ENCODE peak calls at places on chromosomes 4 and X, in eight cellular contexts. D is psoas muscle; L is mesenchymal stem cell; J is CD8-positive, alpha-beta memory T cell; Q is uterus; V is ascending aorta; Z is adrenal gland; Y is RWPE2. K is an unnamed sample.
A peak's percentile ranks its signal among the peaks of the same experiment; 100 is the strongest.

GRCh38 chr4:10635096-10635495 is 49.5 kb downstream of the CLNK start:
- DNase-seq in D (no peak), L (no peak), J (no peak), Q (no peak), V (no peak), Z (no peak), Y (no peak), K (no peak)

GRCh38 chr4:119261986-119262385 is 49.5 kb downstream of the USP53 start:
- DNase-seq in D (no peak), L (no peak), J (no peak), Q (no peak), V (no peak), Z (no peak), Y (no peak), K (no peak)

GRCh38 chrX:65932173-65933084 is 107.5 kb downstream of the VSIG4 start:
- DNase-seq in D (no peak), L (no peak), J (no peak), Q (no peak), V (no peak), Z (no peak), Y (peak; percentile 74), K (peak; percentile 38)

GRCh38 chr4:86544313-86544966 is 49.7 kb upstream of the PTPN13 start:
- DNase-seq in D (no peak), L (peak; percentile 30), J (no peak), Q (no peak), V (no peak), Z (no peak), Y (no peak), K (no peak)

GRCh38 chrX:69362889-69363288 is 141.2 kb upstream of the NALF2 start:
- DNase-seq in D (peak; percentile 59), L (no peak), J (no peak), Q (peak; percentile 72), V (no peak), Z (no peak), Y (no peak), K (no peak)

GRCh38 chrX:8879750-8880149 is 78.6 kb upstream of the FAM9A start:
- DNase-seq in D (no peak), L (peak; percentile 8), J (peak; percentile 2), Q (no peak), V (no peak), Z (peak; percentile 16), Y (no peak), K (peak; percentile 26)

GRCh38 chrX:19563746-19564145 is 48.4 kb upstream of the MAP3K15 start:
- DNase-seq in D (no peak), L (no peak), J (no peak), Q (no peak), V (no peak), Z (no peak), Y (no peak), K (peak; percentile 4)

GRCh38 chr4:101252721-101253120 is 94.6 kb downstream of the PPP3CA start:
- DNase-seq in D (no peak), L (peak; percentile 42), J (no peak), Q (no peak), V (no peak), Z (no peak), Y (no peak), K (no peak)

GRCh38 chr4:119337010-119337409 is 15.1 kb upstream of the FABP2 start:
- DNase-seq in D (no peak), L (no peak), J (no peak), Q (no peak), V (no peak), Z (no peak), Y (no peak), K (no peak)

GRCh38 chrX:12360389-12360788 is 222.1 kb downstream of the FRMPD4 start:
- DNase-seq in D (no peak), L (peak; percentile 6), J (no peak), Q (no peak), V (no peak), Z (no peak), Y (no peak), K (no peak)

GRCh38 chr4:115687356-115687755 is 573.9 kb upstream of the NDST4 start:
- DNase-seq in D (no peak), L (peak; percentile 7), J (no peak), Q (no peak), V (no peak), Z (no peak), Y (no peak), K (no peak)

GRCh38 chr4:89242864-89243740 is 64.5 kb downstream of the GPRIN3 start:
- DNase-seq in D (no peak), L (peak; percentile 50), J (peak; percentile 29), Q (no peak), V (no peak), Z (no peak), Y (no peak), K (no peak)

GRCh38 chr4:80071643-80072606 is 1.1 kb downstream of the ANTXR2 start:
- DNase-seq in D (peak; percentile 71), L (peak; percentile 59), J (peak; percentile 68), Q (peak; percentile 58), V (peak; percentile 67), Z (peak; percentile 62), Y (peak; percentile 61), K (peak; percentile 70)

GRCh38 chr4:80070880-80071620 is 2.0 kb downstream of the ANTXR2 start:
- DNase-seq in D (no peak), L (peak; percentile 40), J (no peak), Q (no peak), V (no peak), Z (no peak), Y (no peak), K (peak; percentile 33)

GRCh38 chr4:80069837-80070788 is 2.9 kb downstream of the ANTXR2 start:
- DNase-seq in D (no peak), L (peak; percentile 58), J (no peak), Q (no peak), V (no peak), Z (no peak), Y (no peak), K (no peak)

GRCh38 chr4:80072607-80073361 is at the start of gene ANTXR2:
- DNase-seq in D (peak; percentile 95), L (peak; percentile 96), J (peak; percentile 64), Q (peak; percentile 89), V (peak; percentile 96), Z (peak; percentile 91), Y (peak; percentile 86), K (peak; percentile 90)

DNA sequence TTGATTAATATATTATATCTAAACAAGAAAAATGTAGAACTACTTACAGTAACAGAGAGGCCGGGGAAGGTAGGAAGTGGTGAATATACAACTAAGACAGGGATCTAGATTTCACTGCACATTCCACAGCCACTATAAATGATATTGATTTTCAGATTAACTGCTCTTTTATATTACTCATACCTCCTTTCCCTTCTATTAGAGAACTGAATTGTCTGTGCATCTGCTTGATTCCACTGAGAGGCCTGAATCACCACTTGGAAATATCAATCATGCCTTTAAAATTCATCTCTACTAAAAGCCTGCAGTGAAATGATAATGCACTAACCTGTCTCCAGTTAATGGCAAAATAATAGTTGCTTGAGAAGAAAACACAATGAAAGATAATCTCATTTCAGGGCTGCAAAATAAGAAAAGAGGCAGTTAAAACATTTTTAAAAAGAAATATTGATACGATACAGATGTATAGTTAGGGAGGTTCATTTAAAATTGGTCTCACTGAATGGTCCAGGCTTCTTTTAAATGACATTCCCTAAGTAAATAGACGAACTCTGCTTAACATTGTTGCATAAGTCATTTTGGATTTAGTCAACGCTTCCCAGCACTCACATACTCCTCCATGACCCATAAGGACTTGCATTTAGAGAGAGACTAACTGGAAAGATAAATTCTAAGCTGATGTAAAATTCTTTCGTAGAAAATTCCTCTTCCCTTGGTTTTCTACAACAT is 3.8 kb downstream of the ANTXR2 start:
- DNase-seq in D (no peak), L (no peak), J (no peak), Q (no peak), V (no peak), Z (no peak), Y (no peak), K (no peak)
- H3K4me3 ChIP-seq in D (no peak overlapping the region), L (no peak overlapping the region), J (no peak overlapping the region), Q (peak overlapping the region; percentile 98), V (no peak overlapping the region), Z (no peak overlapping the region), Y (no peak overlapping the region), K (no peak overlapping the region)

DNA sequence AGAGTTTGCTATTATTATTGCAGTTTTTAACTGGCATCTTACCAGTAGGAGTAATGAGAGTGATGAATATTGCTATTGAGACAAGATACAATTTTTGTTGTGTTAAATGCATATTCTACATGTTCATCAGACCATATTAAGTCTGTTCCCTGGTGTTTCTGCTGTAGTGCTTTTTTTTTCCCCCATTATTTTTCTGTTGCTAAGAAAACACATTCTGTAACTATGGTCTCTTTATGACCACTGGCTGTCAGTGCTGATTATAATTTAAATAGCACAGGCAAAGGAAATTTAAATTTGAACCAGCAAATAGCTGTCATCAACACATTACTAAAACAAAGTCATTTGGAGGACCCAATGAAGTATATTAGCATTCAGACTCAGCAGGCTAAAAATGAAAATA is 98.3 kb upstream of the ANKRD50 start:
- DNase-seq in D (no peak), L (peak; percentile 54), J (no peak), Q (no peak), V (no peak), Z (no peak), Y (no peak), K (no peak)
- H3K4me3 ChIP-seq in D (no peak overlapping the region), L (no peak overlapping the region), J (no peak overlapping the region), Q (no peak overlapping the region), V (no peak overlapping the region), Z (no peak overlapping the region), Y (no peak overlapping the region), K (no peak overlapping the region)

GRCh38 chrX:41339148-41339547 is 5.2 kb downstream of the DDX3X start:
- DNase-seq in D (no peak), L (no peak), J (no peak), Q (no peak), V (no peak), Z (no peak), Y (no peak), K (no peak)
- H3K4me3 ChIP-seq in D (peak overlapping the region; percentile 99), L (no peak overlapping the region), J (peak overlapping the region; percentile 17), Q (no peak overlapping the region), V (peak overlapping the region; percentile 0), Z (no peak overlapping the region), Y (no peak overlapping the region), K (no peak overlapping the region)

GRCh38 chrX:39638526-39638925 is 459.2 kb downstream of the BCOR start:
- DNase-seq in D (no peak), L (no peak), J (no peak), Q (no peak), V (no peak), Z (no peak), Y (no peak), K (no peak)

GRCh38 chrX:39636481-39636880 is 461.3 kb downstream of the BCOR start:
- DNase-seq in D (no peak), L (no peak), J (no peak), Q (no peak), V (no peak), Z (no peak), Y (no peak), K (no peak)

GRCh38 chrX:39642071-39642470 is 455.7 kb downstream of the BCOR start:
- DNase-seq in D (no peak), L (no peak), J (no peak), Q (no peak), V (no peak), Z (no peak), Y (no peak), K (no peak)

GRCh38 chrX:39640866-39641265 is 456.9 kb downstream of the BCOR start:
- DNase-seq in D (no peak), L (no peak), J (no peak), Q (no peak), V (no peak), Z (no peak), Y (no peak), K (no peak)

DNA sequence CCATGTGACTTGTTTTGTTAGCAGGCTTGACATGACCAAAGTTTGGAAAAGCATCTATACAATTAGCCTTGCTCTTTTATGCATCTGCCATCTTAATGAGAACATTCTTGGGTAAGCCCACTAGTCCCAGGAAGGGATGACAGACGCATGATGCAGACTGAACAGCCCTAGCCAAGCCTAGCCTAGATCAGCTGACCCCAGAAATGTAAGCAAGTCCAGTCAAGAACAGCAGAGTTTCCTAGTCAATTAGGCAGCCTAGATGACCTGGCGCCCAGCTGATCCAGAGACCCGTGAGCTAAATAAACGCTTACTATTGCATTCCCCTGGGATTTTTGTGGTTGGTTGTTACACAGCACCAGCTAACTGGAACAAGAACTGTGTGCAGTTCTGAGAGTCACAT is 457.9 kb downstream of the BCOR start:
- DNase-seq in D (no peak), L (peak; percentile 43), J (no peak), Q (no peak), V (no peak), Z (no peak), Y (no peak), K (no peak)
- H3K4me3 ChIP-seq in D (no peak overlapping the region), L (no peak overlapping the region), J (no peak overlapping the region), Q (no peak overlapping the region), V (no peak overlapping the region), Z (no peak overlapping the region), Y (no peak overlapping the region), K (no peak overlapping the region)